ENCODE peak calls at places on chromosomes 13 and 19, in seven cellular contexts. X is sigmoid colon, T is spleen, N is breast epithelium, U is stomach, Y is HCT116, W is suprapubic skin. Z is an unnamed sample.

GRCh38 chr13:109867766-109868165 is 81.4 kb upstream of the IRS2 start:
- DNase-seq in T (no peak), U (no peak), N (no peak), X (no peak), W (no peak), Y (no peak), Z (no peak)

GRCh38 chr13:75223981-75224742 is 257.8 kb downstream of the TBC1D4 start:
- DNase-seq in X (no peak), Y (no peak), N (no peak), T (no peak), W (no peak), U (no peak), Z (no peak)

GRCh38 chr19:34317311-34317927 is 47.6 kb upstream of the GPI start:
- DNase-seq in U (no peak), W (no peak), X (peak; percentile 34), T (no peak), N (no peak), Y (no peak), Z (no peak)

GRCh38 chr13:106468948-106469590 is 66.4 kb downstream of the EFNB2 start:
- DNase-seq in W (no peak), N (no peak), Y (no peak), U (peak; percentile 49), X (no peak), T (no peak), Z (no peak)

GRCh38 chr13:34372581-34372980 is 554.6 kb downstream of the RFC3 start:
- DNase-seq in N (no peak), T (no peak), U (no peak), W (no peak), X (no peak), Y (no peak), Z (no peak)

GRCh38 chr13:37383856-37384255 is 214.7 kb downstream of the POSTN start:
- DNase-seq in U (no peak), W (no peak), N (no peak), Y (no peak), T (no peak), X (no peak), Z (no peak)

GRCh38 chr13:20127563-20128458 is 33.0 kb downstream of the GJA3 start:
- DNase-seq in W (peak; percentile 73), T (peak; percentile 82), N (peak; percentile 60), X (peak; percentile 82), U (peak; percentile 70), Y (no peak), Z (peak; percentile 37)

GRCh38 chr19:18995804-18996241 is 37.5 kb downstream of the SUGP2 start:
- DNase-seq in U (peak; percentile 35), N (no peak), Y (peak; percentile 23), X (peak; percentile 82), T (no peak), W (no peak), Z (peak; percentile 30)

GRCh38 chr19:45876411-45877197 is 9.3 kb downstream of the IRF2BP1 start:
- DNase-seq in U (peak; percentile 82), W (no peak), N (peak; percentile 58), T (no peak), Y (no peak), X (peak; percentile 75), Z (peak; percentile 52)

GRCh38 chr13:64723735-64724134 is 2506.4 kb downstream of the PCDH9 start:
- DNase-seq in N (no peak), Y (peak; percentile 80), X (no peak), U (no peak), T (no peak), W (no peak), Z (no peak)

GRCh38 chr13:39600766-39601165 is 2.2 kb downstream of the LHFPL6 start:
- DNase-seq in W (no peak), U (no peak), T (no peak), X (peak; percentile 68), N (no peak), Y (no peak), Z (no peak)

GRCh38 chr13:92804346-92804745 is 422.3 kb upstream of the GPC6 start:
- DNase-seq in Y (no peak), N (no peak), T (no peak), W (no peak), X (no peak), U (no peak), Z (no peak)

GRCh38 chr13:96993660-96994029 is 631 bp downstream of the OXGR1 start:
- DNase-seq in X (no peak), U (no peak), Y (no peak), N (no peak), W (no peak), T (no peak), Z (no peak)

GRCh38 chr19:30353394-30353793 is 18.8 kb upstream of the ZNF536 start:
- DNase-seq in X (no peak), Y (no peak), N (peak; percentile 28), U (no peak), T (no peak), W (no peak), Z (no peak)

GRCh38 chr19:20969898-20970297 is 46.8 kb downstream of the ZNF85 start:
- DNase-seq in N (no peak), T (no peak), X (no peak), Y (no peak), U (no peak), W (no peak), Z (no peak)

GRCh38 chr19:532578-533484 is 1.3 kb downstream of the CDC34 start:
- DNase-seq in N (peak; percentile 70), U (peak; percentile 85), X (peak; percentile 94), T (peak; percentile 87), Y (peak; percentile 51), W (peak; percentile 83), Z (peak; percentile 54)

GRCh38 chr13:50726164-50726563 is 117.3 kb downstream of the DLEU7 start:
- DNase-seq in N (no peak), Y (no peak), W (no peak), X (no peak), T (no peak), U (no peak), Z (no peak)

DNA sequence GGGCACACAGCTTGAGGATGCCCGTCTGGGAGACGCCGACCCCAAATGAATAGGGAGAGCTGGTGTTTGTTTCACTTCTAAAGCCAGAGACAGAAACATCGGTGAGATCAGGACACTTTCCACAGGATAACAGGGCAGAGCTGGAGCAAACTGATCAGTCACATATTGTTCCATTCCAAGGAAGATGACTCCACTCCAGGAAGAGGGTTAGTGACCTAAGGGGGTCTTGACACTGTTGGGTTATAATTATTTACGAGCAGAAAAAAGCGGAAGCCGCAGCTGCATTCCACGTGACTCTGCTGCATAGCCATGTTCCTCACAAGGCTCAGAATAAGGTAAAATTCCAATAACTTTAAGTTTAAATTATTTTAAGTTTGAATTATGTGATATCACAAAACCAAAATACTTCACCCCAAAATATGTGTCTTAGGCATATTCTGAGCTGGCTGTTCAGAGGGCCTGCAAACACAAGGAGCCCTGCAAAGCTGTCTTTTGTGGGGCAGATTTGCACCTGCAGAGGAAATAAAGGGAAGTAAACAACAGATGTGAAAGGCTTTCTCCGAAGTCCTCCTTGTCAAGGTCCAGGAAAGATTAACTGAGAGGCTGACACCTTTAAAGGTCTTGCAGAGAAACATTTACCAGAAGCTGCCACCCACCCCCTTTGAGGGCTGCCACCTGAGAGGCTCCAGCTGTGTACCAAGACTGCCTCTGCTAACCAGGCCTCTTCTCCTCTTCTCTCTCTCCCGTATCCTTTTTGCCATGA is 819.2 kb downstream of the UQCRFS1 start:
- DNase-seq in T (no peak), W (no peak), Y (no peak), U (no peak), X (no peak), N (no peak), Z (no peak)
- H3K27me3 ChIP-seq in T (no peaks in the 10 kb centered on the region), W (no peaks in the 10 kb centered on the region), Y (no peaks in the 10 kb centered on the region), U (no peaks in the 10 kb centered on the region), X (no peaks in the 10 kb centered on the region), N (no peaks in the 10 kb centered on the region), Z (no peaks in the 10 kb centered on the region)

GRCh38 chr19:38665219-38665931 is 17.9 kb downstream of the ACTN4 start:
- DNase-seq in U (no peak), T (peak; percentile 54), W (no peak), N (no peak), Y (no peak), X (no peak), Z (no peak)

GRCh38 chr19:38667552-38668205 is 20.2 kb downstream of the ACTN4 start:
- DNase-seq in X (no peak), W (no peak), T (peak; percentile 13), N (no peak), U (no peak), Y (no peak), Z (no peak)

GRCh38 chr19:38664503-38665211 is 17.2 kb downstream of the ACTN4 start:
- DNase-seq in N (no peak), X (no peak), U (no peak), W (no peak), Y (no peak), T (peak; percentile 79), Z (no peak)

GRCh38 chr19:38665950-38666661 is 18.7 kb downstream of the ACTN4 start:
- DNase-seq in T (peak; percentile 78), N (peak; percentile 70), Y (no peak), W (no peak), U (no peak), X (peak; percentile 77), Z (peak; percentile 67)

GRCh38 chr19:38666662-38667448 is 19.4 kb downstream of the ACTN4 start:
- DNase-seq in N (peak; percentile 65), U (no peak), Y (no peak), W (no peak), T (peak; percentile 62), X (no peak), Z (no peak)
- TF ChIP-seq POLR2AphosphoS5 in N (peak; percentile 72), U (peak; percentile 29), Y (no peak), W (peak; percentile 24), T (no peak), X (peak; percentile 59), Z (peak; percentile 40)

GRCh38 chr19:52948025-52948770 is 14.5 kb downstream of the ZNF816 start:
- DNase-seq in T (no peak), U (no peak), X (no peak), Y (no peak), W (no peak), N (no peak), Z (no peak)
- H3K9me3 ChIP-seq in T (peaks cover 8% of the 10 kb centered on the region), U (peaks cover 62% of the 10 kb centered on the region), X (peaks cover 50% of the 10 kb centered on the region), Y (peaks cover 27% of the 10 kb centered on the region), W (peaks cover 47% of the 10 kb centered on the region), N (peaks cover 73% of the 10 kb centered on the region), Z (no peaks in the 10 kb centered on the region)

DNA sequence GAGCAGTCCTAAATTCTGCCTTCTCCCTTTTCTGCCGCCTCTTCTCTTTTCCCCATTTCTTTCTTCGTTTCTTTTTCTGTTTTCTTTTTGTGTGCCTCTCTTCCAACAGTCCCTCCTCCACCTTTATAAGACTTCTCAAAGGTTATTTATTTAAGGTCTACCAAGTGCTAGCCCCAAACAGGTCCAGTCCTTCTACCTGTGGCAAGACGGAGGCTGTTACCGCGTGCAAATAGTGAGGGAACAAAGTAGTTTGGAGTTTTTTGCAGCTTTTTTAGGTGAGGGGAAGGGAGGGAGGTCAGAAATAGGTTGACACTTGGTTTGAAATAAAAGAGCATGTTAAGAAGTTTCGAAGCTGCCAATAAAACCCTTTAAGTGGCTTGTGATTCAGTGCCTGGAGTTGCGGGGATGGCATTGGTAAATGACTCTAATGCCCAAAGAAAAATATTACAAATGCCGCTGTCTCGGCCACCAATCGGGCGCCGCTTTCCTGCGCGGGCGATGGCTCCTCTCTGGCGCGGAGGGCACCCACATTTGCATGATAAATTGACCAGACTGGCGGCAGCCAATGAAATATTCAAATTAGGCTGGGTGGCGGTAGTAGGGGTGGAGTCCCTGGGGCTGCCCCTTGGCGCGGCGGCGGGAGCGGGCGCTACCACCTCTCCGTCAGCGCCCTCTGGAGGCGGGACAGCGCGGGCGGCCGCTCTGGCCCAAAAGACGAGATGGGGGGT is 7.5 kb upstream of the TSHZ3 start:
- DNase-seq in N (no peak), Y (no peak), X (no peak), T (peak; percentile 86), W (no peak), U (no peak), Z (no peak)
- H3K27me3 ChIP-seq in N (peaks cover 24% of the 10 kb centered on the region), Y (no peaks in the 10 kb centered on the region), X (no peaks in the 10 kb centered on the region), T (peaks cover 32% of the 10 kb centered on the region), W (peaks cover 67% of the 10 kb centered on the region), U (peaks cover 71% of the 10 kb centered on the region), Z (no peaks in the 10 kb centered on the region)

GRCh38 chr13:100674848-100675659 is 459 bp upstream of the TMTC4 start:
- DNase-seq in T (peak; percentile 100), N (peak; percentile 99), W (peak; percentile 100), Y (peak; percentile 92), U (peak; percentile 100), X (peak; percentile 100), Z (peak; percentile 100)
- TF ChIP-seq POLR2AphosphoS5 in T (peak; percentile 98), N (peak; percentile 68), W (no peak), Y (peak; percentile 81), U (peak; percentile 86), X (peak; percentile 97), Z (peak; percentile 90)

Z was measured in prostate gland.